ENCODE peak calls at places on chromosomes 13 and 19, in four cellular contexts. R is dorsolateral prefrontal cortex, Q is suprapubic skin, L is body of pancreas. P is an unnamed sample.

GRCh38 chr19:40811478-40812341 is 12.7 kb downstream of the EGLN2 start:
- DNase-seq in R (no peak), Q (peak), L (no peak), P (no peak)

GRCh38 chr13:95644611-95645052 is at the start of gene DZIP1:
- DNase-seq in R (peak), Q (peak), L (peak), P (peak)

GRCh38 chr19:41479757-41480191 is 36.8 kb downstream of the ERICH4 start:
- DNase-seq in R (no peak), Q (peak), L (peak), P (no peak)

GRCh38 chr13:111519490-111520170 is 199.2 kb downstream of the TEX29 start:
- DNase-seq in R (no peak), Q (no peak), L (no peak), P (no peak)

GRCh38 chr19:1880611-1881392 is 4.5 kb downstream of the ABHD17A start:
- DNase-seq in R (no peak), Q (no peak), L (no peak), P (no peak)

GRCh38 chr19:31969955-31970545 is 375.4 kb upstream of the ZNF507 start:
- DNase-seq in R (no peak), Q (no peak), L (peak), P (no peak)

GRCh38 chr19:21084343-21084742 is 2.3 kb downstream of the ZNF714 start:
- DNase-seq in R (no peak), Q (no peak), L (no peak), P (peak)

GRCh38 chr19:55336101-55336500 is 3.6 kb upstream of the KMT5C start:
- DNase-seq in R (no peak), Q (no peak), L (no peak), P (peak)

GRCh38 chr13:49026851-49027250 is 51.1 kb downstream of the FNDC3A start:
- DNase-seq in R (no peak), Q (no peak), L (no peak), P (no peak)

GRCh38 chr19:17484520-17485180 is 14.3 kb downstream of the SLC27A1 start:
- DNase-seq in R (no peak), Q (no peak), L (no peak), P (no peak)

GRCh38 chr13:98452851-98453250 is 124.1 kb downstream of the STK24 start:
- DNase-seq in R (no peak), Q (no peak), L (no peak), P (no peak)

GRCh38 chr13:98451676-98452105 is 125.2 kb downstream of the STK24 start:
- DNase-seq in R (peak), Q (no peak), L (peak), P (no peak)

GRCh38 chr13:98454389-98454881 is 122.5 kb downstream of the STK24 start:
- DNase-seq in R (no peak), Q (no peak), L (no peak), P (no peak)

GRCh38 chr13:98450495-98451167 is 126.3 kb downstream of the STK24 start:
- DNase-seq in R (peak), Q (no peak), L (no peak), P (no peak)

GRCh38 chr13:98453254-98453843 is 123.6 kb downstream of the STK24 start:
- DNase-seq in R (no peak), Q (no peak), L (no peak), P (no peak)
- H3K27ac ChIP-seq in R (no peak), Q (no peak), L (no peak), P (no peak)

DNA sequence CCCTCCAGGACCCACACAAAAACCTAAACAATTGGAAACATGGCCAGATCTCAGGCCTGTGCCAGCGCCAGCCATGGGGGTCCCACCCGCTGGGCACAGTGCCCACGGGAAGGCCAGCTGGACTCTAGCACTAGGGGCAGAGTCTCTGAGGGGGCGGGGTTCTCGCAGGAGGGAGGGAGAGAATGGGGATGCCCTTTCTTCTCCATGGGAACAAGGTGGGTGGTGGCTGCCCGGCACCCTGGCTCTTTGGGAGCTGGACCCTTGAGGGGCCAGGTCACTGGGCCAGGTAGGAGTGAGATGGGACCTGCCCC is 8.4 kb downstream of the LYL1 start:
- DNase-seq in R (no peak), Q (no peak), L (no peak), P (no peak)
- H3K27ac ChIP-seq in R (peak), Q (no peak), L (no peak), P (no peak)

GRCh38 chr13:51804295-51805172 is 571 bp upstream of the DHRS12 start:
- DNase-seq in R (peak), Q (peak), L (no peak), P (no peak)

GRCh38 chr13:51805925-51806324 is 2.0 kb upstream of the DHRS12 start:
- DNase-seq in R (no peak), Q (no peak), L (no peak), P (no peak)

GRCh38 chr13:51805313-51805712 is 1.4 kb upstream of the DHRS12 start:
- DNase-seq in R (no peak), Q (no peak), L (no peak), P (no peak)

GRCh38 chr13:51807041-51807440 is 3.1 kb upstream of the DHRS12 start:
- DNase-seq in R (no peak), Q (no peak), L (no peak), P (no peak)

DNA sequence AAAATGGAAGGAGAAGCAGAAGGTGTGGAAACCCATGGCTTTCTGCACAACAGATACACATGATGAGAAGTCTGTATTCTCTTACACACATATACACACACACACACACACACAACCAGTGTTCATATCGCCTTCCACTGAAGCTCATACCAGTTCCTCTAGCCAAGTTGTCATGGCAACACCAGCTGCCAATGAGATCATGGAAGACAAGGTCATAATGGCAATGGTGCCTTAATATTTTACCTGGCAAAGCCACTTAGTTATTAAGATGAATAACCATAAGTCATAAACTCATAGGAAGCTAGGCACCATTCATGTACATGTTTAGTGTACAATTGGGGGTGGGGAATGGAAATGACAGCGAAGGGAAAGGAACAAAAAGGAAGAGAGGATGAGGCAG is 2.6 kb upstream of the DHRS12 start:
- DNase-seq in R (no peak), Q (no peak), L (peak), P (no peak)
- H3K27ac ChIP-seq in R (peak), Q (no peak), L (no peak), P (no peak)

GRCh38 chr13:41229356-41229755 is 34.0 kb downstream of the MTRF1 start:
- DNase-seq in R (no peak), Q (no peak), L (no peak), P (no peak)
- H3K27ac ChIP-seq in R (no peak), Q (no peak), L (no peak), P (no peak)

DNA sequence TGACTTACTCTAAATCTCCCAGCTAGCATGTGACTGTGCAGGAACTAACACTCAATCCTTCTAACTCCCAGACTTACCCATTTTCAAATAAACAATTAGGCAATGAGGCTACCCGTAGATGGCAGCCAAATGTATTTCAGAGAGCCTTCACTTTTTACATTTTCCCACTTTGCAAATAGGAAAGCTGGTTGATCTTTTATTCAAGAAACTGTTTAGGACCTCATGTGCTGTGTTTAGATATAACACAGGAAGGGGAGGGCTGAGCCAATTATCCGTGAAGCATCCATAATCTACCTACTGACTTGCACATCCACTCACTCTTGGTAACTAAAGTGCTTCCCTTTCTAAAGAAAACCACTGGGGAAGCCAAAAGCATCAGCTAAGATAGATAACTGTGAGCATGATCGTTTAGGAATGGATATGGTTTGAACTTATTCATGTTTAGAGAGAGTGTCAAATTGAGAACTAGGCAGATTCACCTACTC is 33.4 kb downstream of the MBNL2 start:
- DNase-seq in R (no peak), Q (no peak), L (no peak), P (no peak)
- H3K27ac ChIP-seq in R (peak), Q (peak), L (peak), P (peak)

P was measured in foreskin keratinocyte.